ENCODE peak calls at places on chromosomes 5 and 9, in eight cellular contexts. N is amniotic stem cell; H is SW480; T is HEK293T; B is mammary epithelial cell; M is GDM1; J is right cardiac atrium; R is activated effector memory CD4-positive, alpha-beta T cell treated with anti-CD3 and anti-CD28 coated beads, Interleukin-2, amount 50 U/mL, for 16 hours. Z is an unnamed sample.

GRCh38 chr9:135584934-135585333 is 23.4 kb downstream of the PAEP start:
- DNase-seq in B (no peak), M (no peak), N (no peak), H (no peak), T (no peak), R (no peak), J (no peak), Z (no peak)

GRCh38 chr9:98251554-98251953 is 3.9 kb downstream of the TBC1D2 start:
- DNase-seq in J (no peak), T (no peak), N (no peak), R (no peak), M (no peak), H (no peak), B (peak), Z (peak)

GRCh38 chr9:69806642-69807041 is 14.0 kb upstream of the CFAP95 start:
- DNase-seq in M (no peak), N (no peak), J (no peak), H (no peak), R (no peak), T (no peak), B (no peak), Z (no peak)

GRCh38 chr5:8633706-8634105 is 764.8 kb downstream of the MTRR start:
- DNase-seq in R (no peak), M (no peak), N (no peak), T (no peak), B (peak), H (no peak), J (no peak), Z (peak)

GRCh38 chr9:112842555-112842954 is 48.1 kb downstream of the SLC46A2 start:
- DNase-seq in T (no peak), R (no peak), J (no peak), H (no peak), N (no peak), B (no peak), M (no peak), Z (no peak)

GRCh38 chr5:9194509-9194908 is 351.4 kb downstream of the SEMA5A start:
- DNase-seq in J (no peak), H (no peak), M (no peak), B (no peak), N (peak), R (no peak), T (no peak), Z (peak)

GRCh38 chr5:158695595-158696330 is 404.0 kb downstream of the EBF1 start:
- DNase-seq in T (peak), R (peak), N (peak), J (peak), B (peak), M (peak), H (peak), Z (peak)

GRCh38 chr5:159324986-159325385 is 5.3 kb downstream of the IL12B start:
- DNase-seq in M (no peak), J (no peak), H (no peak), N (no peak), B (no peak), T (no peak), R (no peak), Z (no peak)

GRCh38 chr9:120445974-120446373 is 134.0 kb downstream of the CDK5RAP2 start:
- DNase-seq in M (no peak), H (no peak), B (no peak), T (no peak), R (no peak), N (no peak), J (no peak), Z (no peak)

GRCh38 chr5:130652178-130652577 is 512.9 kb downstream of the HINT1 start:
- DNase-seq in N (peak), R (no peak), B (peak), H (peak), J (no peak), M (no peak), T (no peak), Z (peak)

GRCh38 chr9:97564291-97565175 is 63.1 kb downstream of the TMOD1 start:
- DNase-seq in R (peak), H (peak), J (peak), M (no peak), B (peak), T (no peak), N (peak), Z (peak)

GRCh38 chr9:112378441-112379176 is 1.3 kb upstream of the HSDL2 start:
- DNase-seq in J (peak), M (no peak), N (no peak), T (no peak), B (peak), R (peak), H (peak), Z (no peak)

GRCh38 chr5:175457466-175457865 is 13.5 kb upstream of the DRD1 start:
- DNase-seq in J (no peak), R (no peak), M (no peak), H (peak), N (no peak), B (peak), T (no peak), Z (no peak)

GRCh38 chr5:133977161-133977787 is 8.8 kb upstream of the C5orf15 start:
- DNase-seq in N (no peak), T (no peak), J (no peak), B (no peak), H (no peak), R (no peak), M (no peak), Z (no peak)